ENCODE peak calls at places on chromosome 15, in seven cellular contexts. U is transverse colon; O is endothelial cell; L is BJ; S is activated CD8-positive, alpha-beta T cell treated with anti-CD3 and anti-CD28 coated beads for 36 hours; M is Calu3; F is RWPE1. A is an unnamed sample.

GRCh38 chr15:90881978-90882721 is 2.2 kb upstream of the FES start:
- DNase-seq in U (no peak), O (no peak), L (no peak), S (no peak), M (no peak), F (no peak), A (no peak)

GRCh38 chr15:101115318-101115886 is 136.4 kb downstream of the CHSY1 start:
- DNase-seq in U (no peak), O (no peak), L (no peak), S (no peak), M (no peak), F (no peak), A (no peak)

GRCh38 chr15:95864467-95864886 is 466.0 kb upstream of the NR2F2 start:
- DNase-seq in U (peak), O (no peak), L (no peak), S (peak), M (no peak), F (no peak), A (no peak)

GRCh38 chr15:78315686-78316085 is 16.3 kb upstream of the SKIC8 start:
- DNase-seq in U (peak), O (peak), L (no peak), S (peak), M (peak), F (no peak), A (no peak)

GRCh38 chr15:37035349-37035748 is 65.0 kb downstream of the MEIS2 start:
- DNase-seq in U (no peak), O (no peak), L (peak), S (no peak), M (no peak), F (no peak), A (no peak)

GRCh38 chr15:39593071-39594055 is 12.5 kb downstream of the THBS1 start:
- DNase-seq in U (peak), O (no peak), L (peak), S (no peak), M (no peak), F (no peak), A (no peak)

GRCh38 chr15:31336943-31337295 is 10.3 kb downstream of the KLF13 start:
- DNase-seq in U (no peak), O (no peak), L (no peak), S (no peak), M (no peak), F (no peak), A (no peak)

GRCh38 chr15:69760890-69761568 is 308.4 kb downstream of the RPLP1 start:
- DNase-seq in U (peak), O (no peak), L (peak), S (peak), M (peak), F (peak), A (peak)

GRCh38 chr15:84001037-84001436 is 234.5 kb upstream of the GOLGA6L4 start:
- DNase-seq in U (no peak), O (no peak), L (no peak), S (no peak), M (no peak), F (peak), A (no peak)

GRCh38 chr15:95470529-95470928 is 860.0 kb upstream of the NR2F2 start:
- DNase-seq in U (no peak), O (no peak), L (no peak), S (no peak), M (no peak), F (no peak), A (no peak)

GRCh38 chr15:94351121-94351520 is 119.8 kb downstream of the MCTP2 start:
- DNase-seq in U (no peak), O (no peak), L (no peak), S (no peak), M (no peak), F (no peak), A (no peak)

GRCh38 chr15:78808550-78808949 is 2.7 kb downstream of the ADAMTS7 start:
- DNase-seq in U (no peak), O (no peak), L (no peak), S (peak), M (peak), F (peak), A (no peak)

GRCh38 chr15:57708047-57708446 is 1.5 kb downstream of the POLR2M start:
- DNase-seq in U (no peak), O (no peak), L (no peak), S (no peak), M (no peak), F (no peak), A (no peak)

DNA sequence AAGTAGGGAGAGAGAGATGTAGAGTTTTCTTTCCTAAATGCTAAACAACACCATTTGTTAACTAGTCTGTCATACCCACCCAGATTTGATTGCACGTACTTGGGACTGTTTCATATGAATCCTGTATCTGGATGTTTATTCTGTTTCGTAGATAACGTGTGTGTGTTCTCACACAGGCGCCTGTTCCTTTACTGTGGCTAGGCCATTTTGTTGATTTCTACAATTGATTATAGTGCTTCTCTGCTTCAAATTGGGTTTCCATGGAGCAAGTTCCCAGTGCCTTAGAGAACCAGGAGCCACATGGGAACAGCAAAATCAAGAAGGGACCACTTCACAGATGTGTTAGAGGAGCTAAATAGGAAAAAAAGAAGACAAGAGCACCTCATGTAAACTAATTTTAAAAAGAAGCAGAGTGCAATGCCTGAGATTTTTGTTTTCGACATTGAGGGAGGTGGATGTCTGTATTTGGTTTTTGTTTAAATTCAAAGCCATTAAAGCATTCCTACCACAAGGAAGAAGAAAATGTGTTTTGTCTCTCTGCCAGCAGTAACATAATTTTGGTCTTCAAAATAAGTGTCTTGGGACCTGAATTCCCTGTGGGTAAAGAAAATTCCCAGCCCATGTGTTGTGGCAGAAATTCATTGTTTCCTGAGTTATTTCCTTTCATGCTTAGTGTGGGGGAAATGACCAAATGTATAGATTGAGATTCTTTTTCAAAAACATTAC is 424.0 kb upstream of the C2CD4B start:
- DNase-seq in U (no peak), O (no peak), L (no peak), S (no peak), M (no peak), F (no peak), A (no peak)
- TF ChIP-seq CTCF in U (no peak), O (no peak), L (peak), S (no peak), M (no peak), F (no peak), A (no peak)

DNA sequence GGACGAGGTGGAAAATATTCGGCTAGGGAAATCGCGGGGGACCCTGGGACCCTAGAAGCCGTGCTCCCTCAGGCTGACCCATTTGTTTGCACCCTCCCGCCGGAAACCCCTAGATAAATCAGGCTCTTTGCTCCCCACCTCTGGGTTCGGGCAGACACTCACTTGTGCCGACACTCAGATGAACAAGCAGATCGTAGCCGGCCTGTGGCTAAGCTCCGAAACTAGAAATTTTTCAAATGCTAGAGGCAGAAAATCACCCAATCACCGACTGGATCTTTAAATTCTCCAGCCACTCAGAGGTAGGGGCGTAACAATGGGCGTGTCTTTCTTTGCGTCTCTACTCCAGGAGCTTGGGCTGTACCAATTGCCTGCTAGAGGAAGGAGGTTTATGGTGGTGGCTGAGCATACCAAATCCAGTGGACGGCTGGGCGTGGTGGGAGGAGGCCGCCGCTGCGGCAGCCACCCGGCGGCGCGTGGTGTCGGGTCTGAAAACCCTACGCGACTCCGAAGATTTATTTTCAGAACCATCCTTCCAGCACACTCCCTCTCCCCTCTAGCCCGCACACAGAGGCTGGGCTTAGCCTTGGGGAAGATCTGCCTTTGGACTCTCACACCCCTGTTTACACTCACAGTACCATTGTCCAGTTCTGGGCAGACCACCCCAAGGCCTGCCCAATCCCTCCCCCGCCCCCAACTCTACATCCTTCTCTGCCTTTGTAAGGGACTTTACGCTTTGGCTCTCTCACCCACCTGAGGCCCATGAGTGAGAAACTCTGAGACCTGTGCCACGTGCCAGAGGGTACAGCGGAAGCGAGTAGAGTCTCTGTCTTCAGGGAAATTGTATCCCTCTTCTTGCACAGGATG is at the start of gene PIF1:
- DNase-seq in U (peak), O (peak), L (peak), S (peak), M (peak), F (peak), A (peak)
- TF ChIP-seq CTCF in U (no peak), O (no peak), L (peak), S (no peak), M (no peak), F (no peak), A (no peak)

DNA sequence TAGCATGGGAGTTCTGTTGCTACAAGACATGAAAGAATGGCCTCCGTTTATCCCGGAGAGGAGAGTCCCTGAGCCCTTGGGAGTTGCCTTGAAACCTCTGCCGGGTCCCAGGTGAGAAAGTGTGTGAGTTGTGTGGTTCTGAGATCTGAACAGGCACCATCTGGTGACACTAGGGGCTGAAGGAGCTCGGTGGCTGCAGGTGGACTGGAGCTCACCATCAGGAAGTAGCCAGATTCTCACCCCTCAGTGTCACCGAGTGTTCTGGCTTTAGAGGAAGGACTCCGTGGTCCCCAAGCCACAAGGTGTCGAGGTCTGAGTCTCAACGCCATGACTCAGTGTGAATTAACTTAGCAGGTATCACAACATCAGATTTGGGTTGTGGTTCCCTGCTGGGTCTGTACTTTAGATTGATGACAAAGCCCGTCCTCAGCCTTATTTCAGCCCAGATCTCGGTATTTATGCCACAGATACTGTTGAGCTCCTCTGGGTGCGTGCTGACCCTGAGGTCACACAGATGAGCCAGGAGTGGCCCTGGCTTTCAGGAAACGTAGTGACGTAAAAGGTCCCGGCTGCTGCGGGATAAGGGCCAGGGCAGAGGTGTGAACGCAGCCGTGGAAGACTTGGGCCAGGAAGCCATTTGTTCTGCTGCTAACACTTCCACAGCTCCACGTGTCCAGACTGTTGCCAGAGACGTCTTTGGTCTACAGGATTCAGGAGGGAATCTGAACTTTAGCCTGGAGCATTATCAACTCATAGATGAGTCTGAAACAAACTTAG is 54.4 kb downstream of the PGPEP1L start:
- DNase-seq in U (no peak), O (no peak), L (no peak), S (peak), M (no peak), F (no peak), A (no peak)
- TF ChIP-seq CTCF in U (no peak), O (no peak), L (no peak), S (no peak), M (no peak), F (no peak), A (no peak)

GRCh38 chr15:23855260-23855659 is 168.2 kb upstream of the NDN start:
- DNase-seq in U (no peak), O (no peak), L (no peak), S (no peak), M (no peak), F (no peak), A (no peak)

GRCh38 chr15:23855947-23856346 is 168.8 kb upstream of the NDN start:
- DNase-seq in U (no peak), O (no peak), L (no peak), S (no peak), M (no peak), F (no peak), A (no peak)

GRCh38 chr15:23859008-23859407 is 171.9 kb upstream of the NDN start:
- DNase-seq in U (no peak), O (no peak), L (no peak), S (no peak), M (no peak), F (no peak), A (no peak)

GRCh38 chr15:23854535-23855252 is 167.6 kb upstream of the NDN start:
- DNase-seq in U (no peak), O (no peak), L (no peak), S (no peak), M (no peak), F (no peak), A (no peak)

DNA sequence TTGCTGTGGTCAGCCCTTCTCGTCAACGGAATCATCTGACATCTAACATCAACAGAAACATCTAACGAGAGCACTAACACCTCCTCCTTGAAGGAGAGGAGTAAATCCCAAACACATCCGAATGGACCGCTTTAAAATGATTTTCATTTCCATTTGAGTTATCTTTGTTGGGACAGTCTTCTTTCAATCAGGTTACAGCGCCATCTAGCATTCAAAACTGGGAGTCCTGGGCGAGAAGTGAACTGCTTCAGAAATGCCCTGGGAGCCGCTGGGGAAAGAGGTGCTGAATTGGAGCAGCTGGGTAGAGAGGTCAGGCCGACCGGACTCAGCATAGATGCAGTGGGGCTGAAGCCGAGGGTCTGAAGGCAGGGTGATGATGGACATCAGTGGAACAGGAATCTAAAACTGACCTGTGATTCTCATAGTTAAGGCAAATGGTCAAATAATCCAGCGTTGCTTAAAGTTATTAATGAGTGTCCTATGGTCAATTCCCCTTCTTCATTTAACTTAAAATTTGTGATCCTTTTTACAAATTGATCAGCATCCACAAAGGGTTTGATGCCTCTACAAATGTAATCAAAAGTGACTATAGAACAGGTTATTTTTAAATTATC is 170.0 kb upstream of the NDN start:
- DNase-seq in U (peak), O (peak), L (no peak), S (peak), M (no peak), F (peak), A (no peak)
- TF ChIP-seq CTCF in U (peak), O (peak), L (peak), S (no peak), M (no peak), F (peak), A (no peak)

GRCh38 chr15:80416702-80417101 is 12.5 kb downstream of the ARNT2 start:
- DNase-seq in U (no peak), O (no peak), L (no peak), S (no peak), M (no peak), F (no peak), A (no peak)
- TF ChIP-seq CTCF in U (no peak), O (no peak), L (no peak), S (no peak), M (no peak), F (no peak), A (no peak)

GRCh38 chr15:44550734-44551133 is 13.8 kb downstream of the EIF3J start:
- DNase-seq in U (no peak), O (no peak), L (no peak), S (no peak), M (no peak), F (no peak), A (no peak)
- TF ChIP-seq CTCF in U (no peak), O (no peak), L (no peak), S (no peak), M (no peak), F (no peak), A (no peak)

GRCh38 chr15:41927516-41927915 is 33.7 kb upstream of the SPTBN5 start:
- DNase-seq in U (no peak), O (no peak), L (no peak), S (no peak), M (no peak), F (no peak), A (no peak)

GRCh38 chr15:41928637-41929620 is 35.1 kb upstream of the SPTBN5 start:
- DNase-seq in U (no peak), O (no peak), L (no peak), S (peak), M (no peak), F (no peak), A (peak)

GRCh38 chr15:41928100-41928499 is 34.2 kb upstream of the SPTBN5 start:
- DNase-seq in U (no peak), O (no peak), L (no peak), S (no peak), M (no peak), F (no peak), A (no peak)

GRCh38 chr15:41925209-41925608 is 31.4 kb upstream of the SPTBN5 start:
- DNase-seq in U (no peak), O (no peak), L (no peak), S (no peak), M (no peak), F (no peak), A (no peak)

DNA sequence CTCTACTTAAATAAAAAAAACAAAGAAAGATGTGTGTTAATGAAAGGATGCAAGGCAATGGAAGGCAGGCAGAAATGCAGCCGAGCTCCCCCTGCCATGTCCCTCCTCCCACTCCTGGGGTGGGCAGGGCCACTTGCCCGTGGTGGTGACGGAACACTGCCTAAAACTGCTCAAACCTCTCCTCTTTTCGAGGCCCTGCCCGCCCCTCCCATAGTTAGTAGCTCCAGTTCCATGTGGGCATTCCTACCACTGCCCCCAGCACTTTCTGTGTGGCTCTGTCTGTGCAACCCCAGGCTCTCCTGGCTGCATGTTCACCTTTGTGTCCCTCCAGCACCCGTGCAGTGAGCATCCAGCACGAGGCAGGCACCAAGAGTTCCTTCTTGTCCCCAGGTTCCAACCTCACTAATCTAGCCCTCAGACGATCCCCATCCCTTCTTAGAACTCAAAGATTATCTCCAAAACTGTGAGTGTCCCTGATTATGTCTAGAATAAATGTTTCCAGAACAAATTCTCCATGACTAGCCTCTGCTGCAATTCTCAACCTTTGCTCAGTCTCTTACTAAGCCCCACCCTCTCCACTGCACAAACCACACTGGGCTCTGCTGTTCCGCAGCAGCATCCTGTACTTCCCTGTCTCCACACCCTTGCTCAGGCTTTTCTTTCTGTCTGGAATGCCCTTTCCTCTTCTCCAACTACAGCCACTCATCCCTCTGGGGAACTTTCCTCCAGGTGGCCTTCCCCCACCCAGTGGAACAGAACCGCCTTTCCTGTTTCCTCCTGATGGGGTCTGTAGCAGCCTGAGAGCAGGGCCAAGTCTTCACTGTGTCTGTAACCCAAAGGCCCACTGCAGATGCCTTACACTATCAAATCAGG is 32.6 kb upstream of the SPTBN5 start:
- DNase-seq in U (peak), O (peak), L (no peak), S (no peak), M (no peak), F (no peak), A (no peak)
- TF ChIP-seq CTCF in U (no peak), O (no peak), L (no peak), S (no peak), M (no peak), F (no peak), A (no peak)

GRCh38 chr15:62069551-62069950 is 2.8 kb downstream of the C2CD4A start:
- DNase-seq in U (no peak), O (no peak), L (no peak), S (no peak), M (no peak), F (no peak), A (no peak)

GRCh38 chr15:62066663-62067447 is at the start of gene C2CD4A:
- DNase-seq in U (peak), O (peak), L (no peak), S (peak), M (peak), F (peak), A (peak)

GRCh38 chr15:62068787-62069170 is 2.0 kb downstream of the C2CD4A start:
- DNase-seq in U (no peak), O (no peak), L (no peak), S (no peak), M (no peak), F (no peak), A (no peak)

GRCh38 chr15:62067448-62068044 is 769 bp downstream of the C2CD4A start:
- DNase-seq in U (peak), O (peak), L (no peak), S (peak), M (peak), F (no peak), A (no peak)

GRCh38 chr15:62068071-62068786 is 1.5 kb downstream of the C2CD4A start:
- DNase-seq in U (peak), O (peak), L (no peak), S (peak), M (peak), F (no peak), A (peak)
- TF ChIP-seq CTCF in U (no peak), O (no peak), L (peak), S (no peak), M (peak), F (no peak), A (no peak)